ENCODE peak calls at places on chromosomes 2 and 18, in nine cellular contexts. Z, H, Y, I, K, T, X, V and C are unnamed samples.

GRCh38 chr2:1047485-1047884 is 96.8 kb downstream of the SNTG2 start:
- DNase-seq in H (no peak), V (peak), Y (no peak), X (no peak), K (no peak), T (no peak), Z (no peak), I (no peak), C (no peak)

GRCh38 chr18:54203914-54204313 is 20.6 kb downstream of the MBD2 start:
- DNase-seq in K (peak), H (no peak), V (no peak), Z (no peak), X (no peak), Y (no peak), I (no peak), T (no peak), C (no peak)

GRCh38 chr2:45872211-45872610 is 220.7 kb downstream of the PRKCE start:
- DNase-seq in Z (no peak), K (no peak), H (no peak), I (no peak), V (peak), T (no peak), X (no peak), Y (no peak), C (no peak)

GRCh38 chr18:22268641-22269128 is 99.3 kb downstream of the GATA6 start:
- DNase-seq in T (no peak), X (no peak), H (no peak), K (no peak), Z (no peak), I (peak), V (no peak), Y (no peak), C (no peak)

GRCh38 chr2:20235655-20236302 is 10.8 kb upstream of the SDC1 start:
- DNase-seq in I (no peak), H (no peak), V (no peak), Z (no peak), X (no peak), K (no peak), T (no peak), Y (no peak), C (no peak)

GRCh38 chr18:74546751-74547530 is 12.6 kb downstream of the CNDP1 start:
- DNase-seq in T (no peak), Y (no peak), X (no peak), H (peak), V (peak), Z (no peak), K (no peak), I (no peak), C (no peak)

GRCh38 chr2:110124038-110124825 is 8.6 kb upstream of the MALL start:
- DNase-seq in H (no peak), I (no peak), K (no peak), Y (no peak), Z (no peak), X (no peak), T (no peak), V (no peak), C (no peak)

GRCh38 chr2:16266571-16266970 is 326.2 kb downstream of the MYCN start:
- DNase-seq in I (no peak), Z (no peak), X (no peak), Y (no peak), V (no peak), K (no peak), H (no peak), T (no peak), C (no peak)

GRCh38 chr2:84906108-84906899 is 848 bp downstream of the TMSB10 start:
- DNase-seq in T (peak), K (peak), Z (peak), X (no peak), I (peak), H (peak), V (no peak), Y (no peak), C (no peak)

GRCh38 chr2:101803945-101804696 is 106.6 kb downstream of the MAP4K4 start:
- DNase-seq in H (peak), Y (no peak), X (no peak), V (no peak), T (no peak), I (no peak), K (no peak), Z (no peak), C (peak)

GRCh38 chr2:5696351-5696740 is 4.2 kb downstream of the SOX11 start:
- DNase-seq in K (no peak), Y (no peak), Z (no peak), H (peak), T (peak), V (peak), X (no peak), I (peak), C (peak)